ENCODE peak calls at places on chromosome 9, in six cellular contexts. V, F, O, K, G and B are unnamed samples.
A peak's percentile ranks its signal among the peaks of the same experiment; 100 is the strongest.

GRCh38 chr9:23160491-23160890 is 665.5 kb downstream of the ELAVL2 start:
- DNase-seq in O (no peak), F (no peak), K (no peak), V (no peak), G (no peak), B (no peak)

GRCh38 chr9:125258832-125259534 is 2.6 kb upstream of the GAPVD1 start:
- DNase-seq in V (no peak), G (no peak), F (no peak), O (no peak), K (no peak), B (no peak)

GRCh38 chr9:113808391-113809191 is 67.5 kb upstream of the ZNF618 start:
- DNase-seq in G (no peak), K (no peak), V (no peak), F (no peak), O (no peak), B (no peak)

GRCh38 chr9:99013550-99013949 is 69.8 kb downstream of the COL15A1 start:
- DNase-seq in G (no peak), O (no peak), K (no peak), V (no peak), F (no peak), B (no peak)

GRCh38 chr9:113153599-113153998 is 2.8 kb downstream of the SLC31A2 start:
- DNase-seq in F (no peak), G (no peak), O (no peak), V (no peak), K (no peak), B (no peak)

GRCh38 chr9:125732562-125732961 is 14.6 kb upstream of the PBX3 start:
- DNase-seq in G (peak; percentile 81), O (no peak), F (no peak), K (no peak), V (no peak), B (no peak)

GRCh38 chr9:80797427-80797825 is 891.9 kb downstream of the TLE1 start:
- DNase-seq in V (no peak), K (peak; percentile 57), O (no peak), F (no peak), G (no peak), B (no peak)

GRCh38 chr9:114852050-114852594 is 46.3 kb upstream of the TNFSF15 start:
- DNase-seq in G (no peak), F (no peak), O (no peak), V (no peak), K (no peak), B (no peak)

GRCh38 chr9:119667163-119667562 is 297.9 kb upstream of the BRINP1 start:
- DNase-seq in V (no peak), G (no peak), F (no peak), O (no peak), K (no peak), B (no peak)

GRCh38 chr9:133957328-133957727 is 34.8 kb downstream of the VAV2 start:
- DNase-seq in V (no peak), K (no peak), F (peak; percentile 46), G (no peak), O (peak; percentile 51), B (peak; percentile 73)

GRCh38 chr9:133959966-133960567 is 32.1 kb downstream of the VAV2 start:
- DNase-seq in K (no peak), F (peak; percentile 44), G (no peak), V (no peak), O (peak; percentile 72), B (peak; percentile 50)

GRCh38 chr9:133958756-133959155 is 33.4 kb downstream of the VAV2 start:
- DNase-seq in G (no peak), O (peak; percentile 51), K (no peak), V (no peak), F (peak; percentile 61), B (peak; percentile 74)

GRCh38 chr9:133960568-133961129 is 31.5 kb downstream of the VAV2 start:
- DNase-seq in O (peak; percentile 68), G (no peak), V (no peak), K (no peak), F (peak; percentile 61), B (peak; percentile 79)

GRCh38 chr9:133959171-133959570 is 33.0 kb downstream of the VAV2 start:
- DNase-seq in G (no peak), O (no peak), V (no peak), F (peak; percentile 44), K (no peak), B (peak; percentile 71)
- H3K4me1 ChIP-seq in G (peaks cover 25% of the 10 kb centered on the region), O (no peaks in the 10 kb centered on the region), V (peaks cover 9% of the 10 kb centered on the region), F (peaks cover 3% of the 10 kb centered on the region), K (peaks cover 55% of the 10 kb centered on the region), B (peaks cover 65% of the 10 kb centered on the region)

GRCh38 chr9:136759001-136759400 is 958 bp upstream of the LCN8 start:
- DNase-seq in K (no peak), G (no peak), O (peak; percentile 42), F (peak; percentile 43), V (no peak), B (peak; percentile 71)
- H3K4me1 ChIP-seq in K (peaks cover 17% of the 10 kb centered on the region), G (peaks cover 4% of the 10 kb centered on the region), O (no peaks in the 10 kb centered on the region), F (no peaks in the 10 kb centered on the region), V (peaks cover 12% of the 10 kb centered on the region), B (peaks cover 12% of the 10 kb centered on the region)

GRCh38 chr9:135905380-135906282 is 1.7 kb downstream of the CAMSAP1 start:
- DNase-seq in O (no peak), G (no peak), V (no peak), K (no peak), F (no peak), B (peak; percentile 70)
- H3K4me1 ChIP-seq in O (no peaks in the 10 kb centered on the region), G (peaks cover 11% of the 10 kb centered on the region), V (peaks cover 22% of the 10 kb centered on the region), K (peaks cover 5% of the 10 kb centered on the region), F (peaks cover 15% of the 10 kb centered on the region), B (peaks cover 69% of the 10 kb centered on the region)

GRCh38 chr9:121353246-121353975 is 16.6 kb downstream of the STOM start:
- DNase-seq in K (no peak), O (no peak), V (no peak), F (no peak), G (no peak), B (no peak)

GRCh38 chr9:121357011-121357410 is 13.0 kb downstream of the STOM start:
- DNase-seq in G (no peak), K (no peak), V (no peak), O (no peak), F (no peak), B (no peak)

GRCh38 chr9:121350993-121351561 is 19.0 kb downstream of the STOM start:
- DNase-seq in G (peak; percentile 34), F (no peak), O (peak; percentile 86), K (peak; percentile 52), V (no peak), B (no peak)

GRCh38 chr9:121354141-121354540 is 15.9 kb downstream of the STOM start:
- DNase-seq in V (no peak), F (no peak), G (no peak), O (no peak), K (no peak), B (no peak)

GRCh38 chr9:121354770-121355169 is 15.3 kb downstream of the STOM start:
- DNase-seq in O (peak; percentile 57), G (no peak), V (no peak), F (no peak), K (no peak), B (no peak)
- H3K4me1 ChIP-seq in O (peaks cover 7% of the 10 kb centered on the region), G (peaks cover 43% of the 10 kb centered on the region), V (peaks cover 48% of the 10 kb centered on the region), F (peaks cover 37% of the 10 kb centered on the region), K (peaks cover 8% of the 10 kb centered on the region), B (peaks cover 99% of the 10 kb centered on the region)

GRCh38 chr9:86941196-86941595 is 6.1 kb downstream of the GAS1 start:
- DNase-seq in F (no peak), K (no peak), V (no peak), G (peak; percentile 10), O (no peak), B (no peak)
- H3K4me1 ChIP-seq in F (peaks cover 10% of the 10 kb centered on the region), K (no peaks in the 10 kb centered on the region), V (peaks cover 6% of the 10 kb centered on the region), G (peaks cover 26% of the 10 kb centered on the region), O (no peaks in the 10 kb centered on the region), B (peaks cover 9% of the 10 kb centered on the region)

DNA sequence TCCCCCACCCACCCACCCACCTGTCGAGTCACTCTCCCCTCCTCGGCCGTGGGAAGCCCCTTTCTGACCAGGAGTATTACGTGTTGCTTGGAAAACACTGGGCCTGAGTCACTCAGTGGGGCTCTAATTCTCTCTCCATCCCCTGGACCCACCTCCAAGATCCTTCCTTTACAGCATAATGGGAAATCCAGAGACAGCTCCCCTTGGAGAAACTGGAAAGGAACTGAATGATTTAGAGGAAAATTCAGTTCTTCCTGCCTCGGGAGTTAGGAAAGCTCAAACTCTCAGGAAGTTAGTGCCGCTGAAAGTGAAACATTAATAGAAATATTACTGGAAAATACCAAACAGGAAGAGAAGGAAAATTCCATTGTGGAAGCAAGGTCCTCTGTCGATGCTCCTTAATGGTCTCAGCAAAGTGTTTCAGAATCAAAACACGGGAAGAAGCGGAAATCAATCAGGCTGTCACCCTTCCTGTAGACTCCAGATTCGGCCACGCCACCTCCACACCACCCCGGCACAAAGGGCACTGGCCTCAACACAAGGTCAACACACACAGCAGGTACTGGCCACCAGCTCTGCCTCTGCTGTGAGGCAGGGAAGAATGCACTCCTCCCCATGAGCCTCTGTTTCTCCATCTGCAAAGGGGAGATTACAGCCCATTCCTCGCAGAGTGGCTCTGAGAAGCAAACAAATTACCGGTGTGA is 9.6 kb downstream of the SHB start:
- DNase-seq in F (no peak), V (no peak), O (no peak), G (no peak), K (no peak), B (peak; percentile 39)
- H3K4me1 ChIP-seq in F (peaks cover 13% of the 10 kb centered on the region), V (peaks cover 98% of the 10 kb centered on the region), O (peaks cover 2% of the 10 kb centered on the region), G (peaks cover 36% of the 10 kb centered on the region), K (peaks cover 26% of the 10 kb centered on the region), B (peaks cover 5% of the 10 kb centered on the region)

GRCh38 chr9:124213396-124213795 is 44.4 kb upstream of the NEK6 start:
- DNase-seq in O (no peak), F (no peak), K (no peak), G (no peak), V (no peak), B (peak; percentile 33)

GRCh38 chr9:124214596-124215550 is 42.9 kb upstream of the NEK6 start:
- DNase-seq in K (no peak), G (no peak), V (no peak), F (no peak), O (no peak), B (peak; percentile 76)

GRCh38 chr9:124214116-124214515 is 43.6 kb upstream of the NEK6 start:
- DNase-seq in K (no peak), F (no peak), G (no peak), O (no peak), V (no peak), B (peak; percentile 77)

GRCh38 chr9:124210697-124211096 is 47.1 kb upstream of the NEK6 start:
- DNase-seq in K (no peak), V (no peak), O (no peak), G (no peak), F (no peak), B (no peak)

GRCh38 chr9:124212381-124213050 is 45.2 kb upstream of the NEK6 start:
- DNase-seq in O (no peak), G (no peak), V (no peak), F (no peak), K (no peak), B (peak; percentile 29)
- H3K4me1 ChIP-seq in O (no peaks in the 10 kb centered on the region), G (no peaks in the 10 kb centered on the region), V (no peaks in the 10 kb centered on the region), F (peaks cover 2% of the 10 kb centered on the region), K (no peaks in the 10 kb centered on the region), B (peaks cover 52% of the 10 kb centered on the region)